ENCODE peak calls at places on chromosomes 3 and 15, in eight cellular contexts. R is A549, L is IMR-90, O is HCT116, H is GM12878, E is HepG2, W is H1, M is K562. V is an unnamed sample.

GRCh38 chr15:52383100-52383588 is 87.5 kb upstream of the MYO5C start:
- DNase-seq in R (no peak), O (no peak), L (peak), E (no peak), M (no peak), H (peak), W (no peak), V (no peak)

GRCh38 chr3:127679534-127680145 is 6.9 kb downstream of the ABTB1 start:
- DNase-seq in W (peak), R (no peak), E (no peak), H (no peak), L (no peak), O (no peak), M (no peak), V (no peak)

GRCh38 chr3:47910777-47911440 is 105.3 kb downstream of the MAP4 start:
- DNase-seq in M (peak), W (no peak), R (peak), H (no peak), E (peak), O (peak), L (peak), V (peak)

GRCh38 chr15:101614001-101614585 is 38.1 kb downstream of the TM2D3 start:
- DNase-seq in O (no peak), E (no peak), R (no peak), L (no peak), M (no peak), H (no peak), W (no peak), V (peak)

GRCh38 chr3:155076888-155077287 is 3.2 kb upstream of the MME start:
- DNase-seq in E (no peak), R (no peak), O (no peak), M (no peak), L (peak), H (no peak), W (no peak), V (no peak)

GRCh38 chr3:182729903-182730674 is 63.2 kb upstream of the ATP11B start:
- DNase-seq in H (peak), L (no peak), R (no peak), O (no peak), M (no peak), W (no peak), E (no peak), V (no peak)

GRCh38 chr3:55720614-55721013 is 233.5 kb upstream of the WNT5A start:
- DNase-seq in L (peak), W (no peak), M (no peak), E (no peak), R (peak), H (no peak), O (no peak), V (no peak)

GRCh38 chr15:82414536-82415191 is 15.0 kb upstream of the GOLGA6L9 start:
- DNase-seq in L (peak), M (no peak), H (no peak), O (no peak), R (peak), E (peak), W (no peak), V (no peak)

GRCh38 chr15:40104296-40104864 is 4.3 kb downstream of the BMF start:
- DNase-seq in L (no peak), O (no peak), W (no peak), M (no peak), H (no peak), E (no peak), R (no peak), V (no peak)

GRCh38 chr15:84023636-84024035 is 211.9 kb upstream of the GOLGA6L4 start:
- DNase-seq in O (peak), H (no peak), W (peak), M (peak), E (peak), L (peak), R (peak), V (peak)

GRCh38 chr15:52196891-52197290 is 5.7 kb upstream of the GNB5 start:
- DNase-seq in L (no peak), E (no peak), W (no peak), R (no peak), M (no peak), H (no peak), O (no peak), V (no peak)

GRCh38 chr3:159764211-159765024 is 224.2 kb upstream of the IL12A start:
- DNase-seq in M (peak), E (no peak), L (peak), W (peak), R (peak), H (no peak), O (no peak), V (peak)

GRCh38 chr15:30926161-30926560 is 22.4 kb downstream of the FAN1 start:
- DNase-seq in E (no peak), M (no peak), O (no peak), L (no peak), H (no peak), W (no peak), R (no peak), V (no peak)

GRCh38 chr15:89127054-89127702 is 38.9 kb downstream of the ABHD2 start:
- DNase-seq in W (no peak), O (no peak), L (peak), E (no peak), M (no peak), R (no peak), H (no peak), V (no peak)

GRCh38 chr15:46059921-46060565 is 425.2 kb downstream of the SQOR start:
- DNase-seq in H (no peak), L (no peak), W (no peak), M (no peak), R (no peak), O (no peak), E (no peak), V (no peak)

GRCh38 chr3:32913790-32914446 is 37.5 kb upstream of the CCR4 start:
- DNase-seq in R (no peak), M (no peak), H (no peak), L (no peak), W (no peak), O (no peak), E (no peak), V (no peak)

GRCh38 chr15:31248951-31249350 is 77.7 kb upstream of the KLF13 start:
- DNase-seq in M (no peak), L (no peak), R (no peak), O (no peak), E (no peak), H (no peak), W (no peak), V (no peak)

GRCh38 chr3:114496021-114496434 is 202.2 kb downstream of the TIGIT start:
- DNase-seq in E (peak), H (no peak), M (no peak), W (no peak), R (no peak), O (peak), L (peak), V (no peak)

GRCh38 chr3:65888980-65889706 is 149.6 kb downstream of the MAGI1 start:
- DNase-seq in E (no peak), W (no peak), M (no peak), O (peak), L (peak), R (peak), H (no peak), V (no peak)

GRCh38 chr3:14147063-14147435 is 22.2 kb downstream of the TMEM43 start:
- DNase-seq in R (no peak), M (no peak), H (no peak), O (no peak), E (no peak), L (no peak), W (no peak), V (no peak)

GRCh38 chr3:127141921-127142730 is 50.8 kb upstream of the PRR23E start:
- DNase-seq in R (peak), O (no peak), L (no peak), E (peak), M (no peak), W (peak), H (no peak), V (peak)

GRCh38 chr3:157174265-157174615 is 14.3 kb upstream of the CCNL1 start:
- DNase-seq in W (no peak), M (no peak), L (no peak), H (no peak), R (peak), E (no peak), O (no peak), V (no peak)

GRCh38 chr15:48703544-48703943 is 58.0 kb upstream of the FBN1 start:
- DNase-seq in E (no peak), O (no peak), W (no peak), M (no peak), L (peak), H (no peak), R (no peak), V (no peak)

GRCh38 chr15:72415304-72415703 is 17.2 kb downstream of the TMEM202 start:
- DNase-seq in O (no peak), E (peak), M (no peak), R (no peak), W (no peak), L (no peak), H (no peak), V (no peak)

DNA sequence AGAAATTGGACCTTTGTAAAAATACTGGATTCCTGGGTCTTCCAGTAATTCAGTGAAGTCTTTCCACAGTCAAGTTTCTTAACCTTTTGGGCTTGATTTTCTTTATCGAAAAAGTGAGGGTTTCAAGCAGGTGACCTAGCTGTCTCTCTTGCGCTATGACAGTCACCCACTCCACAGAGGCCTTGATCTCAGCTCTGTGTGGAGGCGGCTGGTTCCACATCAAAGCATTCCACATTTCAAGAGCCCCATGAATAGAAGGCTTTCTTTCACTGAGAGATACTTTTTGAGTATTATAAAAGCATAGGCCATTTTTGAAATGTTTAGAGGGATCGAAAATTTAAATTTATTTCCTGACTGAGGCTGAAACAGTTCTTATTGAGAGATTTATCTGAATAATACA is 43.9 kb downstream of the GABRA5 start:
- DNase-seq in R (no peak), O (no peak), M (no peak), L (no peak), H (no peak), W (no peak), E (peak), V (no peak)
- TF ChIP-seq RAD21 in R (no peak), O (no peak), M (no peak), L (no peak), H (no peak), W (no peak), E (no peak), V (no peak)

GRCh38 chr3:9122732-9123364 is 126.6 kb downstream of the SRGAP3 start:
- DNase-seq in W (no peak), R (no peak), M (no peak), H (no peak), E (no peak), O (no peak), L (no peak), V (no peak)

GRCh38 chr3:9125278-9125951 is 124.0 kb downstream of the SRGAP3 start:
- DNase-seq in O (no peak), L (no peak), H (no peak), M (no peak), R (no peak), E (no peak), W (no peak), V (no peak)

GRCh38 chr3:9121366-9121765 is 128.1 kb downstream of the SRGAP3 start:
- DNase-seq in R (no peak), M (no peak), W (no peak), O (no peak), H (no peak), L (no peak), E (no peak), V (no peak)

GRCh38 chr3:9124725-9125124 is 124.7 kb downstream of the SRGAP3 start:
- DNase-seq in M (no peak), O (no peak), L (no peak), R (no peak), E (no peak), W (no peak), H (no peak), V (no peak)

DNA sequence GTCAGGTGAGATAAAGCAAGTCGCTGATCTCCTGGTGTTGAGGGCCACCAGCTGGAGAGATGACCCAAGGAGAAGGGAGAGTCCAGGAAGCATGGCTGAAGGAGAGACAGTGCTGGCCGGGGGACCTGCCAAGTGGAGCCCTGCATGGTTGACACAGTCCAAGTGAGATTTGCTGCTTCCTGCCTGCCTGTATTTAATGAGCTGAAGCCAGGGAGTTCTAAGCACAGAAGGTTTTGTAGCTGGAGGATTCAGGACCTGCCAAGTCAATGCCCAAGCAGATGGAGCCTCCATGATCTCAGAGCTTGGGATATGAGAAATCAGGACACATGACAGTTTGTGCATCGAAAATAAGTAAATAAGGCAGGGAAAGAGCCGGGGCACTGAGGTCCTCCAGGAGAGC is 125.6 kb downstream of the SRGAP3 start:
- DNase-seq in R (no peak), M (no peak), E (no peak), H (no peak), O (no peak), W (no peak), L (no peak), V (no peak)
- TF ChIP-seq RAD21 in R (no peak), M (no peak), E (no peak), H (no peak), O (no peak), W (no peak), L (no peak), V (no peak)

DNA sequence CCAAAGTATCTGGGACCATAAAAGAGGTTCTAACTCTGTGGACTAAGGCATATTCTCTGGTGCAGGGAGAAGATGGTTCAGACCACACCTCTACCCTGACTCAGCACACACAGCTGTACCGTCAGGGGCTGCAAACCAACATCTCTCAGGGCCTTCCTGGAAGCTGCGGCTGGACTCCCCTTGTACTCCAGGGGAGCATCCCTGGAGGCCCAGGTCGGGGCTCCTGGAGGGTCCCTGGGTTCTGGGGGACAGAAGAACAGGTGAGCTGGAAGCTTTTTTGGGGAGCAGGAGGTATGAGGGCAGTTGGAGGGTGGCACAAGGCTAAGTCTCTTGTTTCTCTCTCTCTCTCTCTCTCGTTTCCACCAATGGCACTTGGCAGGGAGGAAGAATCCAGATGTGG is 60.5 kb downstream of the LINGO1 start:
- DNase-seq in H (no peak), L (no peak), R (no peak), E (no peak), M (no peak), O (no peak), W (no peak), V (no peak)
- TF ChIP-seq RAD21 in H (no peak), L (no peak), R (no peak), E (no peak), M (no peak), O (no peak), W (no peak), V (no peak)

GRCh38 chr3:177536873-177537272 is 339.6 kb upstream of the TBL1XR1 start:
- DNase-seq in L (no peak), M (no peak), R (no peak), W (no peak), E (no peak), O (no peak), H (no peak), V (no peak)
- TF ChIP-seq RAD21 in L (no peak), M (no peak), R (no peak), W (no peak), E (no peak), O (no peak), H (no peak), V (no peak)

DNA sequence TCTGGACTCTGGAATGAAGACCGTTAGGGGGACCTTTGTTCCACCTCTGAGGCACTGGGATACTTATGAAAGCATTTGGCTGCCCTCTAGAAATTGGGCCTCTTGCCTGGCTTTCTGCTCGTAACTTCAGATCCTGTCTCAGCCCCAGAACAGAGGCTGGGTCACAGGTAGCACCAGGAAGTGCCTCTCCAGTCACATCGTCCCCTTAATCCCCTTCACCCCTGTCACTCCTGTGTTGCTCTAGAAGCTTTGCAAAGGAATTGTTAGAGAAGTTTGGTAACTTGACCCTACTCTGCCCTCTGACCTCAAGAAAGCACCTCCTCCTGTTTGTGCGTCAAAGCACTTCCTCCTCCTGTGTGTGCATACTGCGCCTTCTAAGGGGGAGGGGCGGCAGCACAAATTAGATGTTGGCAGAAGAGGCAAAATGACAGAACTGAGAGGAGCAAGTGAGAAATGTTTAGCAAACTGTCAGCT is 76.0 kb downstream of the LARS2 start:
- DNase-seq in L (peak), M (peak), R (no peak), W (peak), H (no peak), O (no peak), E (no peak), V (no peak)
- TF ChIP-seq RAD21 in L (no peak), M (peak), R (no peak), W (no peak), H (no peak), O (no peak), E (no peak), V (no peak)

GRCh38 chr3:189324538-189325138 is 152.9 kb downstream of the TPRG1 start:
- DNase-seq in O (peak), R (peak), W (no peak), L (peak), M (no peak), H (peak), E (peak), V (no peak)

GRCh38 chr3:189320511-189320910 is 148.7 kb downstream of the TPRG1 start:
- DNase-seq in H (no peak), M (no peak), L (no peak), O (no peak), E (no peak), R (no peak), W (no peak), V (no peak)

GRCh38 chr3:189322339-189322738 is 150.6 kb downstream of the TPRG1 start:
- DNase-seq in M (no peak), R (no peak), L (no peak), W (no peak), H (no peak), O (no peak), E (no peak), V (no peak)

GRCh38 chr3:189330066-189330465 is 158.3 kb downstream of the TPRG1 start:
- DNase-seq in R (no peak), E (no peak), M (no peak), O (no peak), H (no peak), L (no peak), W (no peak), V (no peak)

DNA sequence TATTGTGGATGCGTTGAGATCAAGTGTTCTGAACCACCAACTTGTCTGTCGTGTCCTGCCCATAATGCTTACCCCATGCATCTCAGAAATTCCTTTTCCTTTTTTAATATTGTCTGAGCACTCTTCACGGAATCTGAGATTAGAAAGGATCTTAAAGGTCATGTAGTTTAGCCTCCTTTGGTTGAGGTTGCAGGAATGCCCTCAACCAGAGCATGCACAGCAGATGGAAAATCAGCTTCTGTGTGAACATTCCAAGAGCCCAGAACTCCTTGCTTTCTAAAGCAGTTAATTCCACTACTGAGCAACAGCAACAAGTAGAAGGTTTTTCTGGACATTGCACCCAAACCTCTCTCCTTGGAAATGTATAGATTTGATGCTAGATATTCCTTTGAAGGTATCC is 153.7 kb downstream of the TPRG1 start:
- DNase-seq in W (no peak), H (no peak), O (no peak), L (no peak), R (no peak), E (no peak), M (no peak), V (no peak)
- TF ChIP-seq RAD21 in W (no peak), H (no peak), O (no peak), L (no peak), R (no peak), E (no peak), M (no peak), V (no peak)

GRCh38 chr3:30836141-30836540 is 58.3 kb downstream of the GADL1 start:
- DNase-seq in E (no peak), W (no peak), M (no peak), O (no peak), R (no peak), L (no peak), H (no peak), V (no peak)
- TF ChIP-seq RAD21 in E (no peak), W (no peak), M (no peak), O (no peak), R (no peak), L (no peak), H (no peak), V (no peak)

V was measured in SK-N-SH.